ENCODE peak calls at places on chromosomes 11 and 22, in six cellular contexts. Z, D, C, Y, H and V are unnamed samples.

GRCh38 chr11:106021181-106021966 is 666 bp downstream of the MSANTD4 start:
- DNase-seq in Z (no peak), D (peak), H (peak), C (peak), Y (no peak), V (no peak)

GRCh38 chr11:121591405-121592033 is 138.8 kb upstream of the SORL1-AS1 start:
- DNase-seq in Y (peak), H (peak), Z (peak), C (peak), D (peak), V (peak)

GRCh38 chr11:102981324-102981910 is 25.9 kb upstream of the MMP13 start:
- DNase-seq in Z (no peak), H (no peak), Y (no peak), C (no peak), D (no peak), V (no peak)

GRCh38 chr22:17842386-17842785 is 68.1 kb upstream of the BID start:
- DNase-seq in H (no peak), C (no peak), Y (no peak), Z (no peak), D (no peak), V (no peak)

GRCh38 chr11:73215191-73216134 is 2.6 kb upstream of the P2RY2 start:
- DNase-seq in D (no peak), H (no peak), Z (no peak), Y (no peak), C (no peak), V (no peak)

GRCh38 chr22:47352920-47353700 is 590.7 kb downstream of the TBC1D22A start:
- DNase-seq in Y (no peak), H (no peak), C (no peak), D (no peak), Z (no peak), V (no peak)

GRCh38 chr22:45834241-45834640 is 142.7 kb downstream of the WNT7B start:
- DNase-seq in Z (no peak), C (no peak), Y (no peak), H (no peak), D (no peak), V (no peak)

GRCh38 chr22:38578505-38578904 is 8.5 kb upstream of the DMC1 start:
- DNase-seq in Y (no peak), C (no peak), Z (no peak), D (no peak), H (no peak), V (no peak)

GRCh38 chr11:71913716-71914115 is 14.7 kb downstream of the XNDC1N start:
- DNase-seq in C (no peak), Y (no peak), Z (no peak), D (no peak), H (no peak), V (no peak)

GRCh38 chr11:132080121-132080520 is 709.7 kb downstream of the NTM start:
- DNase-seq in Y (no peak), H (no peak), C (no peak), Z (no peak), D (no peak), V (no peak)

GRCh38 chr11:128776088-128776433 is 82.2 kb downstream of the FLI1 start:
- DNase-seq in H (no peak), C (no peak), Y (no peak), Z (no peak), D (no peak), V (no peak)

GRCh38 chr11:118878187-118878586 is 5.5 kb upstream of the CXCR5 start:
- DNase-seq in H (no peak), Z (no peak), Y (no peak), D (no peak), C (no peak), V (no peak)

GRCh38 chr22:48845356-48845936 is 982.2 kb downstream of the BRD1 start:
- DNase-seq in Y (no peak), C (no peak), H (no peak), Z (no peak), D (no peak), V (no peak)

GRCh38 chr22:33853200-33854097 is 66.8 kb downstream of the LARGE1 start:
- DNase-seq in C (peak), D (peak), Z (peak), H (no peak), Y (no peak), V (no peak)

GRCh38 chr11:72015511-72016061 is 16.9 kb downstream of the IL18BP start:
- DNase-seq in Z (no peak), C (peak), D (peak), H (no peak), Y (no peak), V (no peak)

GRCh38 chr22:27603823-27604190 is 197.7 kb downstream of the MN1 start:
- DNase-seq in D (no peak), C (no peak), H (no peak), Z (no peak), Y (no peak), V (no peak)

GRCh38 chr11:114091791-114092397 is 32.4 kb downstream of the ZBTB16 start:
- DNase-seq in Y (no peak), C (peak), H (no peak), D (no peak), Z (no peak), V (no peak)

GRCh38 chr11:6968816-6969215 is 42.6 kb downstream of the ZNF215 start:
- DNase-seq in H (no peak), D (no peak), Y (no peak), Z (no peak), C (no peak), V (no peak)

GRCh38 chr11:116078101-116078561 is 573.9 kb upstream of the CADM1 start:
- DNase-seq in C (peak), Y (no peak), H (no peak), Z (no peak), D (peak), V (no peak)

GRCh38 chr11:79236541-79236971 is 204.3 kb downstream of the TENM4 start:
- DNase-seq in D (no peak), Y (no peak), Z (no peak), C (no peak), H (no peak), V (no peak)

DNA sequence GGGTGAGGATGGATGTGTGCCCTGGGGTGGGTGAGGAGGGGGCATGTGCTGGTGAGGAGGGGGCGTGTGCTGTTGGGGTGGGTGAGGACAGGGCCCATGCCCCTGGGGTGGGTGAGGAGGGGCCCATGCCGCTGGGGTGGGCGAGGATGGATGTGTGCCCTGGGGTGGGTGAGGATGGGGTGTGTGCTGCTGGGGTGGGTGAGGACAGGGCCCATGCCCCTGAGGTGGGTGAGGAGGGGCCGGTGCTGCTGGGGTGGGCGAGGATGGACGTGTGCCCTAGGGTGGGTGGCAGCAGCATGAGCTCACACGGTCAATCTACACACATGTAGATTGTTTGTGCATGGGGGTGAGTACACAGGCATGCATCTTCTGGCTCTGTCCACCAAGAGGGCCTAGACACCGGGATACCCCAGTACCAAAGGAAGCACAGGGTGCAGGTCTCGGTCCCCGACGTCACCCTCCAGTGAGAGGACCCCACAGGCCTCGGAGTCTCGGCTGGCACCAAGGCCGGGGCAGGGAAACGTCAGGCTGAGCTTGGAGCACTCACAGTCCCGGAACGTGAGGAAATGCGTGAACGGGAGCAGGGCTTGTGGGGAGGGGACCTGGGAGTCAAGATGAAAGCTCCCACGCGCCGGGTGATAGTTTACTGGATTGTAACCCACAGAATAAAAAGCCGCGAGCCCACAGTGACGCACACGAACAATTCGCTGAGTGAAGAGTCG is 37.4 kb upstream of the TOLLIP start:
- DNase-seq in D (no peak), Z (no peak), H (no peak), Y (no peak), C (no peak), V (no peak)
- TF ChIP-seq ATF3 in D (no peak), Z (no peak), H (no peak), Y (no peak), C (no peak), V (no peak)

GRCh38 chr11:63951779-63952536 is 13.2 kb downstream of the NAA40 start:
- DNase-seq in H (no peak), Z (peak), C (no peak), D (no peak), Y (no peak), V (no peak)
- TF ChIP-seq ATF3 in H (no peak), Z (no peak), C (no peak), D (no peak), Y (no peak), V (no peak)

GRCh38 chr11:12414641-12415040 is 37.3 kb downstream of the PARVA start:
- DNase-seq in Z (no peak), Y (no peak), D (no peak), C (no peak), H (no peak), V (no peak)
- TF ChIP-seq ATF3 in Z (no peak), Y (no peak), D (no peak), C (no peak), H (no peak), V (no peak)

DNA sequence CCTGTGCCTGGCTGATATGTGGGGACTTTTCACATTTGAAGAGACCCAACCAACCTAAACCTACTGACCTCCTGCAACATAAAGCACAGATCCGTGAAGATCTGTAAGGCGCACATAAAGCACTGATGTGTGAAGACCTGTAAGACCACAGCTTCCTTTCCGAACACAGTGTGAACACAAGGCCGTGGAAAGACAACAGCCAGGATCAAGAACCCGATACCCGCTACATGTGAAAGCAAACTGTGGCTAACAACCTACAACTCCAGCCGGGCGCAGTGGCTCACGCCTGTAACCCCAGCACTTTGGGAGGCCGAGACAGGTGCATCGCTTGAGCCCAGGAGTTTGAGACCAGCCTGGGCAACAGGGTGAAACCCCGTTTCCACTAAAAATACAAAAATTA is 17.6 kb upstream of the PPFIA1 start:
- DNase-seq in Y (no peak), D (no peak), C (no peak), H (no peak), Z (peak), V (no peak)
- TF ChIP-seq ATF3 in Y (no peak), D (no peak), C (no peak), H (no peak), Z (no peak), V (no peak)

GRCh38 chr11:81913793-81914192 is 819.9 kb downstream of the FAM181B start:
- DNase-seq in Y (no peak), C (no peak), H (no peak), Z (no peak), D (no peak), V (no peak)

GRCh38 chr11:81916459-81916858 is 817.2 kb downstream of the FAM181B start:
- DNase-seq in D (no peak), C (no peak), Y (no peak), Z (no peak), H (no peak), V (no peak)

DNA sequence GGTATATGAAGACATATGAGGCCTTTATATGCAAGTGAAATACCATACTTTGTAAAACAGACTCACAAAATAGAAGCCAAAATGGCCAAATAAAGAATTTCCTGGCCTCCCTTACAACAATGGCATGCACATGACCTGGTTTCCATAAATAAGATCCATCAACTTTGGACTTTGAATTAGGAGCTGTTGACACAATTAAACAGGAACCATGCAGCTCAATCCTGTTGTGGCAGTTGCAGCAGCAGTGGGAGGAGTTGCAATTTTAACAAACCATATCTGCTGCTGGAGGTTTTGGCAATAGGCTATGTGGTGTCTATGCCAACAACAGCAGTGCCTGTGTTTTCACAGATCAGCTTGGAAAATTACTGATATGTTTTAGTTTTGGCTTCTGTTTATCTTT is 818.6 kb downstream of the FAM181B start:
- DNase-seq in H (no peak), Z (no peak), Y (no peak), D (no peak), C (peak), V (no peak)
- TF ChIP-seq ATF3 in H (no peak), Z (no peak), Y (no peak), D (no peak), C (no peak), V (no peak)

GRCh38 chr22:40922484-40923303 is 28.5 kb upstream of the RBX1 start:
- DNase-seq in Z (peak), C (peak), H (peak), Y (peak), D (no peak), V (no peak)
- TF ChIP-seq ATF3 in Z (no peak), C (no peak), H (no peak), Y (no peak), D (no peak), V (no peak)

GRCh38 chr11:77249427-77249826 is 52.1 kb downstream of the GDPD4 start:
- DNase-seq in H (no peak), D (no peak), Y (peak), Z (no peak), C (no peak), V (no peak)

DNA sequence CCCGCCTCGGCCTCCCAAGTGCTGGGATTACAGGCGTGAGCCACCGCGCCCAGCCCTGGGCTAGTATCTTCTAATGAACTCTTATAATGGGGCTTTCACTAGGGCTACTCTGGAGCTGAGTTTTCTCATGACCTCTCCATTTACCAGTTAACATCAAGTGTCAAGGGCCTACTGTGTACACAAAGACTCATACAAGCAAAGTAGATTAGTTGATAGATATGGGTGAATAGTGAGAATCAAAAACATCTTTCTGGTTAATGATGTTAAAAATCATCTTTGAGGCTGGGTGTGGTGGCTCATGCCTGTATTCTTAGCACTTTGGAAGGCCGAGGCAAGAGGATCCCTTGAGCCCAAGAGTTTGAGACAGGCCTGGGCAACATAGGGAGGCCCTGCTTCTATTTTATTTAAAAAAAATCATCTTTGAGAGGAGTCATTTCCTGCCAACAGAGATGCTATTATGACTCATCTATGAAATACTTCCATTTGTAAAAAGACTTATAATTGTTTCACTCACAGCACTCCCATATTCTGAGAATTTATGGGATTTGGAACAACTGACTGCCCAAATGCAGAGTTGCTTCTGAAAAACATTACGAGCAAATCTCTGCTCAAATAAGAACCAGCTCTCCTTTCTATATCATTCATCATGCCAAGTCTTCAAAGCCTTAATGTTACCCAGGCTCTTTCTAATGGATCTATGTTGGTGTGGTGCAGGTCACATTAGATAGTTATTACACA is 57.0 kb downstream of the GDPD4 start:
- DNase-seq in C (peak), Z (no peak), D (no peak), H (no peak), Y (no peak), V (no peak)
- TF ChIP-seq ATF3 in C (no peak), Z (no peak), D (no peak), H (peak), Y (no peak), V (no peak)

GRCh38 chr22:30212363-30212995 is 34.1 kb downstream of the LIF start:
- DNase-seq in D (no peak), Y (peak), C (peak), Z (no peak), H (no peak), V (no peak)
- TF ChIP-seq ATF3 in D (no peak), Y (no peak), C (peak), Z (no peak), H (peak), V (no peak)

GRCh38 chr11:30017467-30017895 is 651 bp upstream of the KCNA4 start:
- DNase-seq in Y (no peak), Z (no peak), D (peak), C (no peak), H (no peak), V (no peak)

GRCh38 chr11:30016588-30017363 is at the start of gene KCNA4:
- DNase-seq in H (peak), Y (no peak), D (peak), Z (no peak), C (no peak), V (no peak)

GRCh38 chr11:30019481-30019880 is 2.7 kb upstream of the KCNA4 start:
- DNase-seq in D (no peak), C (no peak), Y (no peak), H (no peak), Z (no peak), V (no peak)

GRCh38 chr11:30015725-30016449 is 943 bp downstream of the KCNA4 start:
- DNase-seq in D (peak), Z (no peak), C (no peak), Y (no peak), H (no peak), V (no peak)

DNA sequence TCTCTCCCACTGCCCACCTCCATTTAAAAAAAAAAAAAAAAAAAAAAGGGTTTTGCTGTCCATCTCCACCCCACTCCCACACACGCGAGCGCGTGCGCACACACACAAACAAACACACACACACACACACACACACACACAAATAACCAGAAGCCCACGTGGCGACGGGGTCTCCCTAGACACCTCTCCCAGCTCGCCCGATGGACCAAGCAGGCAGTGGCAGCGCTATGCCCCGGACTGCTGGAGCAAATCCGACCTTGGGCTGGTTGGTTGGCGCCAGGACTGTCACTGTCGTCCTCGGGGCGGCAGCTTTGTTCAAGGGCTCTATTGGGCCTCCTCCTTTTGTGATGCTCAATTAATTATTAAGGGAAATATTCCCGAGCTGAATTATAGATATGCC is 1.6 kb upstream of the KCNA4 start:
- DNase-seq in C (no peak), Y (no peak), Z (no peak), D (no peak), H (no peak), V (no peak)
- TF ChIP-seq ATF3 in C (no peak), Y (no peak), Z (no peak), D (no peak), H (no peak), V (no peak)

GRCh38 chr11:111604392-111605009 is 2.3 kb downstream of the SIK2 start:
- DNase-seq in D (no peak), C (peak), H (peak), Y (peak), Z (peak), V (no peak)
- TF ChIP-seq ATF3 in D (no peak), C (no peak), H (no peak), Y (no peak), Z (no peak), V (no peak)